ENCODE peak calls at places on chromosomes 12 and 14, in five cellular contexts. One of them, this sample, is unnamed.

GRCh38 chr12:62260733-62261683 is 804 bp downstream of the USP15 start:
- DNase-seq in cardiac muscle cell: peak
- DNase-seq in GM10248: peak
- DNase-seq in fibroblast of mammary gland: peak
- DNase-seq in CD4-positive, alpha-beta T cell: peak
- DNase-seq in this sample: no peak

GRCh38 chr12:59742831-59743230 is 147.0 kb downstream of the SLC16A7 start:
- DNase-seq in cardiac muscle cell: peak
- DNase-seq in GM10248: no peak
- DNase-seq in fibroblast of mammary gland: peak
- DNase-seq in CD4-positive, alpha-beta T cell: no peak
- DNase-seq in this sample: no peak

GRCh38 chr12:111024205-111024794 is 103.9 kb upstream of the MYL2 start:
- DNase-seq in cardiac muscle cell: peak
- DNase-seq in GM10248: peak
- DNase-seq in fibroblast of mammary gland: peak
- DNase-seq in CD4-positive, alpha-beta T cell: peak
- DNase-seq in this sample: peak

GRCh38 chr14:51333901-51334432 is 93.9 kb downstream of the TMX1 start:
- DNase-seq in cardiac muscle cell: no peak
- DNase-seq in GM10248: no peak
- DNase-seq in fibroblast of mammary gland: no peak
- DNase-seq in CD4-positive, alpha-beta T cell: no peak
- DNase-seq in this sample: no peak

GRCh38 chr12:69966409-69966808 is 141.4 kb downstream of the MYRFL start:
- DNase-seq in cardiac muscle cell: peak
- DNase-seq in GM10248: no peak
- DNase-seq in fibroblast of mammary gland: peak
- DNase-seq in CD4-positive, alpha-beta T cell: no peak
- DNase-seq in this sample: no peak

GRCh38 chr12:53071591-53072551 is 7.3 kb downstream of the SPRYD3 start:
- DNase-seq in cardiac muscle cell: peak
- DNase-seq in GM10248: no peak
- DNase-seq in fibroblast of mammary gland: peak
- DNase-seq in CD4-positive, alpha-beta T cell: no peak
- DNase-seq in this sample: no peak

GRCh38 chr12:93054021-93054420 is 124.9 kb upstream of the EEA1 start:
- DNase-seq in cardiac muscle cell: no peak
- DNase-seq in GM10248: no peak
- DNase-seq in fibroblast of mammary gland: no peak
- DNase-seq in CD4-positive, alpha-beta T cell: no peak
- DNase-seq in this sample: no peak

GRCh38 chr14:104972301-104973211 is 5.6 kb downstream of the AHNAK2 start:
- DNase-seq in cardiac muscle cell: no peak
- DNase-seq in GM10248: no peak
- DNase-seq in fibroblast of mammary gland: peak
- DNase-seq in CD4-positive, alpha-beta T cell: no peak
- DNase-seq in this sample: no peak

GRCh38 chr12:44227601-44228000 is 391.7 kb downstream of the TMEM117 start:
- DNase-seq in cardiac muscle cell: no peak
- DNase-seq in GM10248: no peak
- DNase-seq in fibroblast of mammary gland: peak
- DNase-seq in CD4-positive, alpha-beta T cell: no peak
- DNase-seq in this sample: no peak

GRCh38 chr12:79764641-79765040 is 73.9 kb upstream of the PAWR start:
- DNase-seq in cardiac muscle cell: no peak
- DNase-seq in GM10248: no peak
- DNase-seq in fibroblast of mammary gland: no peak
- DNase-seq in CD4-positive, alpha-beta T cell: no peak
- DNase-seq in this sample: no peak

GRCh38 chr14:24159777-24160498 is 1.1 kb upstream of the IRF9 start:
- DNase-seq in cardiac muscle cell: no peak
- DNase-seq in GM10248: no peak
- DNase-seq in fibroblast of mammary gland: no peak
- DNase-seq in CD4-positive, alpha-beta T cell: no peak
- DNase-seq in this sample: no peak

GRCh38 chr12:108722463-108722862 is 8.9 kb downstream of the CORO1C start:
- DNase-seq in cardiac muscle cell: no peak
- DNase-seq in GM10248: no peak
- DNase-seq in fibroblast of mammary gland: no peak
- DNase-seq in CD4-positive, alpha-beta T cell: no peak
- DNase-seq in this sample: no peak

GRCh38 chr14:23600806-23601205 is 22.2 kb upstream of the JPH4 start:
- DNase-seq in cardiac muscle cell: no peak
- DNase-seq in GM10248: no peak
- DNase-seq in fibroblast of mammary gland: no peak
- DNase-seq in CD4-positive, alpha-beta T cell: no peak
- DNase-seq in this sample: no peak

GRCh38 chr12:20601668-20602280 is 93.4 kb upstream of the SLCO1C1 start:
- DNase-seq in cardiac muscle cell: peak
- DNase-seq in GM10248: no peak
- DNase-seq in fibroblast of mammary gland: peak
- DNase-seq in CD4-positive, alpha-beta T cell: no peak
- DNase-seq in this sample: no peak

GRCh38 chr12:88418856-88419497 is 161.3 kb downstream of the KITLG start:
- DNase-seq in cardiac muscle cell: peak
- DNase-seq in GM10248: no peak
- DNase-seq in fibroblast of mammary gland: peak
- DNase-seq in CD4-positive, alpha-beta T cell: no peak
- DNase-seq in this sample: no peak

GRCh38 chr12:60863421-60863820 is 1267.6 kb downstream of the SLC16A7 start:
- DNase-seq in cardiac muscle cell: no peak
- DNase-seq in GM10248: no peak
- DNase-seq in fibroblast of mammary gland: no peak
- DNase-seq in CD4-positive, alpha-beta T cell: no peak
- DNase-seq in this sample: no peak

GRCh38 chr12:102756564-102756963 is 160.5 kb downstream of the PAH start:
- DNase-seq in cardiac muscle cell: peak
- DNase-seq in GM10248: no peak
- DNase-seq in fibroblast of mammary gland: peak
- DNase-seq in CD4-positive, alpha-beta T cell: no peak
- DNase-seq in this sample: no peak

GRCh38 chr14:68774771-68775613 is 17.9 kb downstream of the ZFP36L1 start:
- DNase-seq in cardiac muscle cell: no peak
- DNase-seq in GM10248: no peak
- DNase-seq in fibroblast of mammary gland: peak
- DNase-seq in CD4-positive, alpha-beta T cell: no peak
- DNase-seq in this sample: no peak

GRCh38 chr12:125024949-125025563 is 31.6 kb downstream of the BRI3BP start:
- DNase-seq in cardiac muscle cell: no peak
- DNase-seq in GM10248: no peak
- DNase-seq in fibroblast of mammary gland: no peak
- DNase-seq in CD4-positive, alpha-beta T cell: no peak
- DNase-seq in this sample: no peak

GRCh38 chr12:108457006-108457733 is 57.9 kb upstream of the FICD start:
- DNase-seq in cardiac muscle cell: peak
- DNase-seq in GM10248: peak
- DNase-seq in fibroblast of mammary gland: peak
- DNase-seq in CD4-positive, alpha-beta T cell: no peak
- DNase-seq in this sample: peak

GRCh38 chr14:58082491-58083098 is 69.4 kb downstream of the ARMH4 start:
- DNase-seq in cardiac muscle cell: peak
- DNase-seq in GM10248: no peak
- DNase-seq in fibroblast of mammary gland: peak
- DNase-seq in CD4-positive, alpha-beta T cell: no peak
- DNase-seq in this sample: no peak

GRCh38 chr14:103194256-103195045 is 71.2 kb downstream of the TNFAIP2 start:
- DNase-seq in cardiac muscle cell: peak
- DNase-seq in GM10248: no peak
- DNase-seq in fibroblast of mammary gland: peak
- DNase-seq in CD4-positive, alpha-beta T cell: no peak
- DNase-seq in this sample: no peak

GRCh38 chr14:35305633-35306032 is 13.5 kb downstream of the PSMA6 start:
- DNase-seq in cardiac muscle cell: no peak
- DNase-seq in GM10248: no peak
- DNase-seq in fibroblast of mammary gland: no peak
- DNase-seq in CD4-positive, alpha-beta T cell: no peak
- DNase-seq in this sample: no peak

GRCh38 chr12:119683413-119683812 is 15.5 kb downstream of the PRKAB1 start:
- DNase-seq in cardiac muscle cell: peak
- DNase-seq in GM10248: no peak
- DNase-seq in fibroblast of mammary gland: peak
- DNase-seq in CD4-positive, alpha-beta T cell: no peak
- DNase-seq in this sample: no peak

GRCh38 chr12:116346222-116346621 is 68.7 kb upstream of the MED13L start:
- DNase-seq in cardiac muscle cell: peak
- DNase-seq in GM10248: no peak
- DNase-seq in fibroblast of mammary gland: no peak
- DNase-seq in CD4-positive, alpha-beta T cell: no peak
- DNase-seq in this sample: no peak

GRCh38 chr14:70793637-70794036 is 15.7 kb downstream of the MAP3K9 start:
- DNase-seq in cardiac muscle cell: no peak
- DNase-seq in GM10248: no peak
- DNase-seq in fibroblast of mammary gland: no peak
- DNase-seq in CD4-positive, alpha-beta T cell: no peak
- DNase-seq in this sample: no peak

DNA sequence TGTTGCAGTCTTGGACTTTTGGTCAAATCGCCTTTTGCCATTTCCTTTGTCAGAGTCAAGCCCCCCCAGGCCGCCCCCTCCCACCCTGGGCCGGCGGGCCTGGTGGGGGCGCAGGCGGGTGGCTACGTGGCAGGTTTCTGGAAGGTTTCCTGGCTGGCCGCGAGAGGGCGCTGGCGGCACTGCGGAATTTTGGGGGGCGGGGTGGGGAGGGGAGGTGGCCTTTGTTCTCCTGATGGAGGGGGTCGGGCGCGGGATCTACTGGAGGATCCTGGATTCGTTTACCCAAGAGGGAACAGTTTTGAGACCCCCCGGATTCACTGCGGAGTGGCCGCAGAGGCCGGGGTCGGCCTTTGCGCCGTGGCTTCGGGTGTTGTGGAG is 1.2 kb downstream of the MEG3 start:
- DNase-seq in cardiac muscle cell: peak
- DNase-seq in GM10248: no peak
- DNase-seq in fibroblast of mammary gland: no peak
- DNase-seq in CD4-positive, alpha-beta T cell: no peak
- DNase-seq in this sample: no peak
- TF ChIP-seq CTCF in cardiac muscle cell: peak
- TF ChIP-seq CTCF in GM10248: no peak
- TF ChIP-seq CTCF in fibroblast of mammary gland: no peak
- TF ChIP-seq CTCF in CD4-positive, alpha-beta T cell: no peak
- TF ChIP-seq CTCF in this sample: no peak

DNA sequence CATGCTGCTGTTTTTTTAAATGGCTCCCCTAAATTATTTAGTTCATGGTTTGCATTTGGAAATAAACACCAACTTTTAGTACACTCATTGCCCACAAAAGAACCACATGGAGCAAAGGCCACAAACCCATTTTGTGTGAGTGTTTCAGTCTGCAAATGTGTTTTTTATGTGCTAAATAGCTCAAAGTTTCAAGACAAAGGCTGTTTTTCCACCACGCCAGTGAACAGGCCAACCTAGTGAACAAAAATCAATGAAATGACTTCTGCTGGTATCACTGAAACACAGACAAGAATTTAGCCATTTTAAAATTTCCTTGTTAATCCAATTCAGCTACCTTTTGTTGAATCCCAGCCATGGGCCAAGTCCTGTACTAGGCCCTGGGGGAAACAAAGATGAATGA is 52.3 kb downstream of the PLXNC1 start:
- DNase-seq in cardiac muscle cell: no peak
- DNase-seq in GM10248: no peak
- DNase-seq in fibroblast of mammary gland: no peak
- DNase-seq in CD4-positive, alpha-beta T cell: no peak
- DNase-seq in this sample: no peak
- TF ChIP-seq CTCF in cardiac muscle cell: no peak
- TF ChIP-seq CTCF in GM10248: no peak
- TF ChIP-seq CTCF in fibroblast of mammary gland: no peak
- TF ChIP-seq CTCF in CD4-positive, alpha-beta T cell: no peak
- TF ChIP-seq CTCF in this sample: no peak

GRCh38 chr14:77068515-77069200 is 29.4 kb upstream of the CIPC start:
- DNase-seq in cardiac muscle cell: no peak
- DNase-seq in GM10248: no peak
- DNase-seq in fibroblast of mammary gland: no peak
- DNase-seq in CD4-positive, alpha-beta T cell: no peak
- DNase-seq in this sample: no peak
- TF ChIP-seq CTCF in cardiac muscle cell: no peak
- TF ChIP-seq CTCF in GM10248: no peak
- TF ChIP-seq CTCF in fibroblast of mammary gland: no peak
- TF ChIP-seq CTCF in CD4-positive, alpha-beta T cell: peak
- TF ChIP-seq CTCF in this sample: no peak

GRCh38 chr14:66493750-66494149 is 7.6 kb downstream of the CCDC196 start:
- DNase-seq in cardiac muscle cell: no peak
- DNase-seq in GM10248: no peak
- DNase-seq in fibroblast of mammary gland: no peak
- DNase-seq in CD4-positive, alpha-beta T cell: no peak
- DNase-seq in this sample: no peak

GRCh38 chr14:66487159-66487558 is 988 bp downstream of the CCDC196 start:
- DNase-seq in cardiac muscle cell: no peak
- DNase-seq in GM10248: no peak
- DNase-seq in fibroblast of mammary gland: no peak
- DNase-seq in CD4-positive, alpha-beta T cell: no peak
- DNase-seq in this sample: no peak

GRCh38 chr14:66495214-66496098 is 9.3 kb downstream of the CCDC196 start:
- DNase-seq in cardiac muscle cell: peak
- DNase-seq in GM10248: peak
- DNase-seq in fibroblast of mammary gland: peak
- DNase-seq in CD4-positive, alpha-beta T cell: peak
- DNase-seq in this sample: no peak

GRCh38 chr14:66485910-66486421 is at the start of gene CCDC196:
- DNase-seq in cardiac muscle cell: no peak
- DNase-seq in GM10248: no peak
- DNase-seq in fibroblast of mammary gland: no peak
- DNase-seq in CD4-positive, alpha-beta T cell: no peak
- DNase-seq in this sample: no peak

DNA sequence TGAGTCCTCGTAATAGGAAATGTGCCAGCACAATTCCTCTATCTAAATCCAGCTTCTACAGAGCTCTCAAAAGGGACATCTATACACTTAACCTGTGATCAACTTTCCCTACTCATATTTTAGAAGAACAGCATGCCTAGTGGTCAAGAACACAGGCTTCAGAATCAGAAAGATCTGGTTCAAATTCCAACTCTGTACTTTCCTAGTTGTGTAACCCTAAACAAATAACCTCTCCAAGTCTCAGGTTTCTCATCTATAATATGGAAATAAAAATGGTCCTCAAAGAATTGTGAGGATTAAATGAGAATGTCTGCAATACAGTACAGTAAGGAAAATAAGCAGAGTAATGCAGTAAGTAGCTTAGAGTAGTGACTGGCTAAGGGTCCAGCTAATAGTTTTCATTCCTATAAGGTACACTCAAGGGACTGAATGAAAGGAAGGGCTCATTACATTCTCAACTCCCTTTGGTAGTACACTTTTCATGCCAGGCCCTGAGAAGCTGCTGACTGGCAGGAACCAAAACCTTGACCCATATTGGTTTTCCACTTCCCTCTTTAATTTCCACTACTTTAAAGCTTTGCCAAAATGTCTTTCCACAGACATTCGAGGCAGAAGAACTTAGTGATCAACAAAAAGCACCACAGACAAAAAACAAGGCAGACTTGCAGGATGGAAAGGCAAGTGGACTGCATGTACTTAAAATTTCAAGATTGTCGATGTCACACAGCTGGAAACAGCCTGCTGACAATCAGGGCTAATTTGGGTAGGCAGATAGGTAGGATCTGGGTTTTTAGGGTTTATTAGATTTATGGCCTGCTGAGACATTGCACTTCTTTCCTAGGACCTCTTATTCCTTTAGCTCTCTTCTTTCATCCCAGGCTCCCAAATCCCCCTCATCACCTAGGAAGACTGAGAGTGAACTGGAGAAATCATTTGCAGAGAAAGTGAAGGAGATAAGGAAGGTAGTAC is 4.3 kb downstream of the CCDC196 start:
- DNase-seq in cardiac muscle cell: no peak
- DNase-seq in GM10248: no peak
- DNase-seq in fibroblast of mammary gland: no peak
- DNase-seq in CD4-positive, alpha-beta T cell: no peak
- DNase-seq in this sample: no peak
- TF ChIP-seq CTCF in cardiac muscle cell: no peak
- TF ChIP-seq CTCF in GM10248: no peak
- TF ChIP-seq CTCF in fibroblast of mammary gland: no peak
- TF ChIP-seq CTCF in CD4-positive, alpha-beta T cell: no peak
- TF ChIP-seq CTCF in this sample: no peak

This sample was measured in D721Med.